ENCODE peak calls at places on chromosomes 7 and 10, in six cellular contexts. H is AG10803, Q is left ventricle myocardium inferior, G is lung, Y is upper lobe of right lung, C is IMR-90. X is an unnamed sample.

GRCh38 chr10:101031796-101032636 is 982 bp downstream of the SFXN3 start:
- DNase-seq in H (peak; percentile 71), Q (peak; percentile 87), G (peak; percentile 79), Y (peak; percentile 92), C (peak; percentile 63), X (peak; percentile 68)

GRCh38 chr10:58175990-58176910 is 91.4 kb downstream of the IPMK start:
- DNase-seq in H (peak; percentile 8), Q (no peak), G (no peak), Y (no peak), C (peak; percentile 38), X (peak; percentile 50)

GRCh38 chr10:86222336-86222650 is 144.3 kb downstream of the GRID1 start:
- DNase-seq in H (no peak), Q (no peak), G (no peak), Y (no peak), C (no peak), X (no peak)

GRCh38 chr10:94225589-94225988 is 137.2 kb downstream of the NOC3L start:
- DNase-seq in H (peak; percentile 5), Q (no peak), G (no peak), Y (no peak), C (no peak), X (peak; percentile 30)

GRCh38 chr7:23787272-23787671 is 77.3 kb downstream of the STK31 start:
- DNase-seq in H (no peak), Q (no peak), G (no peak), Y (no peak), C (no peak), X (no peak)

GRCh38 chr7:23713285-23714235 is 3.5 kb downstream of the STK31 start:
- DNase-seq in H (peak; percentile 88), Q (no peak), G (no peak), Y (no peak), C (peak; percentile 90), X (peak; percentile 84)

GRCh38 chr10:47076949-47077348 is 165.7 kb downstream of the PTPN20 start:
- DNase-seq in H (peak; percentile 17), Q (no peak), G (no peak), Y (no peak), C (peak; percentile 45), X (no peak)

GRCh38 chr7:100865971-100866720 is 1.0 kb upstream of the TRIP6 start:
- DNase-seq in H (peak; percentile 76), Q (peak; percentile 81), G (peak; percentile 84), Y (peak; percentile 93), C (no peak), X (no peak)

GRCh38 chr7:132738254-132738653 is 162.0 kb upstream of the PLXNA4 start:
- DNase-seq in H (peak; percentile 93), Q (no peak), G (no peak), Y (no peak), C (peak; percentile 92), X (peak; percentile 58)

GRCh38 chr7:142563470-142563869 is 185.8 kb upstream of the PRSS1 start:
- DNase-seq in H (peak; percentile 44), Q (no peak), G (no peak), Y (no peak), C (peak; percentile 51), X (no peak)

GRCh38 chr7:101186839-101187448 is 6.9 kb upstream of the NAT16 start:
- DNase-seq in H (no peak), Q (no peak), G (no peak), Y (no peak), C (no peak), X (no peak)

GRCh38 chr7:12674861-12675260 is 12.6 kb upstream of the ARL4A start:
- DNase-seq in H (peak; percentile 38), Q (no peak), G (peak; percentile 44), Y (no peak), C (peak; percentile 61), X (peak; percentile 94)

GRCh38 chr10:12505683-12506082 is 156.3 kb downstream of the CAMK1D start:
- DNase-seq in H (no peak), Q (no peak), G (no peak), Y (no peak), C (no peak), X (no peak)

GRCh38 chr7:16993543-16993942 is 111.8 kb upstream of the AGR3 start:
- DNase-seq in H (no peak), Q (no peak), G (no peak), Y (no peak), C (no peak), X (no peak)

GRCh38 chr10:132382231-132382922 is 14.6 kb upstream of the PWWP2B start:
- DNase-seq in H (peak; percentile 98), Q (no peak), G (no peak), Y (peak; percentile 33), C (no peak), X (no peak)

GRCh38 chr10:126001579-126001978 is 105.2 kb downstream of the FANK1 start:
- DNase-seq in H (peak; percentile 45), Q (no peak), G (no peak), Y (no peak), C (no peak), X (peak; percentile 26)

GRCh38 chr10:75319274-75319673 is 82.3 kb downstream of the ZNF503 start:
- DNase-seq in H (no peak), Q (no peak), G (no peak), Y (no peak), C (no peak), X (no peak)
- TF ChIP-seq CTCF in H (no peak), Q (no peak), G (no peak), Y (no peak), C (no peak), X (no peak)

GRCh38 chr10:62626817-62627216 is 177.7 kb upstream of the ADO start:
- DNase-seq in H (peak; percentile 57), Q (no peak), G (no peak), Y (no peak), C (peak; percentile 59), X (no peak)
- H3K4me3 ChIP-seq in H (no peak overlapping the region), Q (no peak overlapping the region), G (no peak overlapping the region), Y (no peak overlapping the region), C (no peak overlapping the region), X (no peak overlapping the region)

DNA sequence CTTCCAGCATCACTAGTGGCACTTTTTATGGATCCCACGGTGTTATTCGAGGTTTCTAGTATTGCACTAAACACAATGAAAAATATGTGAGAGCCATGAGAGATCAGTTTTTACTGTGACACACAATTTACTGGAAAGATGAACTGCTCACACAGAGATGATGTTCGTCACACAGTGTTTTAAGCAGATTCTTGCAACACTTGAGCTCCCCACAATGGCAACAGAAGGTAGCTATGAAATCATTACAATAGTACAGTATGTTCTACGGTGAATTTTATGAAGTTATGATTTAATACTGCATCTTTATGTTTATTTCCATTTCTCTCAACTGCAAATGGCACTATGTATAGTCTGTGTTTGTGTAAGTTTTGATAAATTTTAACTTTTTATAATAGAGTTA is 27.4 kb upstream of the ENTPD1 start:
- DNase-seq in H (no peak), Q (no peak), G (no peak), Y (no peak), C (peak; percentile 3), X (peak; percentile 84)
- TF ChIP-seq CTCF in H (no peak), Q (peak; percentile 21), G (no peak), Y (no peak), C (no peak), X (peak; percentile 26)

DNA sequence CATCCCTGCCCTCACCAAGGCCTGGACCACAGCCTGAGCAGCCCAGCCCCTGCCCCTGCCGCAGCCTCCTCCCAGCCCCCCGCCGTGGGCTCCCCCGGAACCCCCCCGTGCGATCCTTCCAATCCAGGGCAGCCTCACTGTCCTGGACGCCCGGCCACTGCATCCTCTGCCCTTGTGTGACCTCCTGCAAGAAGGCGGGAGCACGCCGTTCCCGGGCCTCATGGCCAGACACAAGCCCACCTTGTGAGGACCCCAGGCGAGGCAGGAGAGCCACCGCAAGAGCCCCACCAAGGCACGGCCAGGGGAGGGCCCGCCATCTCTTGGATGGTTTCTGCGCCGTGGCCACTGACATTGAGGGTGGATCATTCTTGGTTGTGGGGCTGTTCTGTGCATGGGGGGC is 7.8 kb upstream of the LFNG start:
- DNase-seq in H (no peak), Q (no peak), G (no peak), Y (no peak), C (no peak), X (no peak)
- H3K4me3 ChIP-seq in H (no peak overlapping the region), Q (no peak overlapping the region), G (no peak overlapping the region), Y (peak overlapping the region; percentile 33), C (no peak overlapping the region), X (no peak overlapping the region)

GRCh38 chr7:87004956-87005355 is 54.5 kb downstream of the ELAPOR2 start:
- DNase-seq in H (no peak), Q (no peak), G (no peak), Y (no peak), C (no peak), X (no peak)
- TF ChIP-seq CTCF in H (no peak), Q (no peak), G (no peak), Y (no peak), C (no peak), X (no peak)

GRCh38 chr7:28135296-28135695 is 45.3 kb downstream of the JAZF1 start:
- DNase-seq in H (no peak), Q (no peak), G (no peak), Y (no peak), C (no peak), X (peak; percentile 67)
- H3K4me3 ChIP-seq in H (no peak overlapping the region), Q (no peak overlapping the region), G (no peak overlapping the region), Y (no peak overlapping the region), C (no peak overlapping the region), X (no peak overlapping the region)

GRCh38 chr7:1224093-1224702 is 8.5 kb upstream of the UNCX start:
- DNase-seq in H (no peak), Q (no peak), G (no peak), Y (no peak), C (no peak), X (no peak)

GRCh38 chr7:1223196-1224092 is 9.2 kb upstream of the UNCX start:
- DNase-seq in H (no peak), Q (no peak), G (no peak), Y (no peak), C (no peak), X (no peak)

GRCh38 chr7:1226155-1226901 is 6.3 kb upstream of the UNCX start:
- DNase-seq in H (no peak), Q (no peak), G (no peak), Y (no peak), C (no peak), X (no peak)

GRCh38 chr7:1227071-1227804 is 5.4 kb upstream of the UNCX start:
- DNase-seq in H (no peak), Q (no peak), G (no peak), Y (no peak), C (no peak), X (no peak)

DNA sequence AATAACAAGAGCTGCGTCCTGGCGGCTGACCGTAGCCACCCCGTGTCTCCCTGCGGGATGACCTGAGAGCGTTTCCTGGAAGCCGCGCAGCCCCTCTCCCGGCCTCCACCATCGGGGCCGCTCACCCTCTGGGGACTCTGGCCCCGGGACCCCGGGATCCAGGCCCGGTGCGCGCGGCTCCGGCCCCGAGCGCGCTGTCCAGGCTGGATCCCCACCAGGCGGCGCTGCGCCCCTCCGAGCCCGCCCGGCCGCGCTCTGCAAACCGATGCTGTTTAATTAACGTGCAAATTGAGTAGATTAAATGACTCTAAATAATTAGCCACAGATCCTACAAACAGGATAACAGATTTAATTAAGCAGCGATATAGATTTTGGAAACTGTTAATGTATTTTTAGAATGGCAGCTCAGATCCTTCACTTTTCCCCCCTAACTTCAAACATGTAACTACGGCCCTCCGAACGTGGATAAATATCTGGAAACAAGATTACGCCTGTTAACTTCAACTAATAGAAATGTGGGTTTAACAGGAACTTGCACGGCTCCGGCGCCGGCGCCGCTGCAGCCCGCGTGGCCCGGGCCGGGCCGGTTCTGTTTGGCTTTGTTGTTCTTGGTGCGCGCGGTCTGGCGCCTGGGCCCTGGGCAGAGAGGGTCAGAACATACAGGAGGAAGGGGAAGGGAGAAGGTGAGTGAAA is 7.1 kb upstream of the UNCX start:
- DNase-seq in H (no peak), Q (no peak), G (no peak), Y (no peak), C (no peak), X (peak; percentile 19)
- TF ChIP-seq CTCF in H (peak; percentile 47), Q (peak; percentile 84), G (peak; percentile 39), Y (peak; percentile 76), C (peak; percentile 55), X (peak; percentile 51)